ENCODE peak calls at places on chromosomes 6 and 20, in four cellular contexts. J is T-helper 2 cell; B is NCI-H1417; S is activated naive CD8-positive, alpha-beta T cell treated with anti-CD3 and anti-CD28 coated beads, Interleukin-2, amount 50 U/mL, for 16 hours. V is an unnamed sample.

GRCh38 chr20:37363221-37364012 is 17.5 kb downstream of the SRC start:
- DNase-seq in J (no peak), B (no peak), S (no peak), V (no peak)

GRCh38 chr6:102619585-102619984 is 1226.1 kb downstream of the GRIK2 start:
- DNase-seq in J (no peak), B (peak), S (no peak), V (no peak)

GRCh38 chr6:150156460-150156859 is 13.6 kb downstream of the PPP1R14C start:
- DNase-seq in J (no peak), B (no peak), S (no peak), V (no peak)

GRCh38 chr6:140346461-140346860 is 972.0 kb upstream of the CITED2 start:
- DNase-seq in J (no peak), B (peak), S (no peak), V (no peak)

GRCh38 chr6:25777856-25778649 is 23.5 kb downstream of the SLC17A4 start:
- DNase-seq in J (no peak), B (no peak), S (no peak), V (no peak)

GRCh38 chr20:40628877-40629276 is 60.2 kb downstream of the MAFB start:
- DNase-seq in J (no peak), B (no peak), S (no peak), V (no peak)

GRCh38 chr20:46364670-46365482 is 41.5 kb downstream of the ELMO2 start:
- DNase-seq in J (no peak), B (peak), S (no peak), V (no peak)

GRCh38 chr6:157461000-157461915 is 80.3 kb downstream of the ZDHHC14 start:
- DNase-seq in J (no peak), B (peak), S (no peak), V (no peak)

GRCh38 chr6:134666174-134666573 is 283.7 kb downstream of the ALDH8A1 start:
- DNase-seq in J (no peak), B (no peak), S (no peak), V (no peak)

GRCh38 chr6:45653117-45653883 is 275.6 kb upstream of the SUPT3H start:
- DNase-seq in J (no peak), B (no peak), S (no peak), V (no peak)

GRCh38 chr6:95923518-95923917 is 92.3 kb upstream of the FUT9 start:
- DNase-seq in J (no peak), B (peak), S (no peak), V (no peak)

GRCh38 chr20:13995841-13996240 is 525 bp downstream of the MACROD2 start:
- DNase-seq in J (no peak), B (peak), S (no peak), V (no peak)

GRCh38 chr20:35395728-35396127 is 16.0 kb downstream of the UQCC1 start:
- DNase-seq in J (no peak), B (no peak), S (no peak), V (no peak)

GRCh38 chr6:131125431-131125830 is 9.8 kb upstream of the AKAP7 start:
- DNase-seq in J (no peak), B (no peak), S (no peak), V (no peak)

GRCh38 chr20:21125072-21125848 is 622 bp upstream of the KIZ start:
- DNase-seq in J (no peak), B (peak), S (no peak), V (no peak)

GRCh38 chr20:53133134-53133533 is 161.0 kb downstream of the TSHZ2 start:
- DNase-seq in J (no peak), B (peak), S (no peak), V (no peak)

GRCh38 chr6:111573118-111573883 is 32.4 kb downstream of the TRAF3IP2 start:
- DNase-seq in J (no peak), B (no peak), S (no peak), V (no peak)

GRCh38 chr20:8807480-8808179 is 261.3 kb upstream of the PLCB4 start:
- DNase-seq in J (no peak), B (no peak), S (no peak), V (no peak)

GRCh38 chr20:49908258-49908565 is 7.1 kb downstream of the SPATA2 start:
- DNase-seq in J (no peak), B (no peak), S (no peak), V (no peak)

GRCh38 chr6:4973972-4974885 is 29.6 kb downstream of the RPP40 start:
- DNase-seq in J (no peak), B (peak), S (no peak), V (no peak)

GRCh38 chr6:105363100-105363754 is 39.7 kb downstream of the PREP start:
- DNase-seq in J (no peak), B (peak), S (no peak), V (no peak)

GRCh38 chr6:63509652-63510352 is 62.5 kb upstream of the LOC128125822 start:
- DNase-seq in J (no peak), B (no peak), S (no peak), V (no peak)

GRCh38 chr20:21539512-21539911 is 25.6 kb upstream of the NKX2-2 start:
- DNase-seq in J (no peak), B (no peak), S (no peak), V (no peak)

GRCh38 chr6:26215200-26216014 is 128.2 kb downstream of the HFE start:
- DNase-seq in J (no peak), B (peak), S (no peak), V (no peak)

GRCh38 chr6:144248470-144249301 is 36.4 kb upstream of the UTRN start:
- DNase-seq in J (no peak), B (no peak), S (no peak), V (no peak)

GRCh38 chr20:50726955-50727791 is 4.2 kb upstream of the PARD6B start:
- DNase-seq in J (no peak), B (no peak), S (no peak), V (no peak)

GRCh38 chr6:38673397-38674165 is 29.4 kb downstream of the GLO1 start:
- DNase-seq in J (no peak), B (peak), S (no peak), V (no peak)

GRCh38 chr20:32906200-32906599 is 47.5 kb downstream of the EFCAB8 start:
- DNase-seq in J (no peak), B (no peak), S (no peak), V (no peak)

GRCh38 chr20:57618091-57618765 is 2.0 kb downstream of the ZBP1 start:
- DNase-seq in J (no peak), B (peak), S (no peak), V (no peak)

GRCh38 chr6:90068264-90068663 is 174.0 kb downstream of the GJA10 start:
- DNase-seq in J (no peak), B (peak), S (no peak), V (no peak)

V was measured in effector memory CD4-positive, alpha-beta T cell.